ENCODE peak calls at places on chromosomes 16 and 17, in nine cellular contexts. X is lung, V is GM12878, T is kidney, Z is neuronal stem cell, R is neural progenitor cell, J is MM.1S, Y is PC-9, O is mesendoderm. K is an unnamed sample.

GRCh38 chr17:59439261-59439660 is 107.8 kb downstream of the YPEL2 start:
- DNase-seq in X (no peak), V (no peak), T (no peak), Z (no peak), R (no peak), J (no peak), Y (no peak), O (peak; percentile 67), K (no peak)

GRCh38 chr17:42774066-42774750 is 959 bp downstream of the VPS25 start:
- DNase-seq in X (no peak), V (no peak), T (no peak), Z (no peak), R (no peak), J (no peak), Y (no peak), O (peak; percentile 25), K (peak; percentile 73)

GRCh38 chr16:1884155-1884760 is 12.3 kb upstream of the MEIOB start:
- DNase-seq in X (no peak), V (no peak), T (no peak), Z (no peak), R (no peak), J (no peak), Y (no peak), O (peak; percentile 29), K (no peak)

GRCh38 chr17:58352018-58352842 is at the start of gene SUPT4H1:
- DNase-seq in X (peak; percentile 90), V (peak; percentile 73), T (peak; percentile 96), Z (peak; percentile 91), R (peak; percentile 97), J (peak; percentile 97), Y (peak; percentile 92), O (peak; percentile 98), K (peak; percentile 94)

GRCh38 chr16:11901091-11901490 is 14.7 kb downstream of the GSPT1 start:
- DNase-seq in X (no peak), V (no peak), T (no peak), Z (no peak), R (no peak), J (no peak), Y (no peak), O (no peak), K (no peak)

GRCh38 chr16:48165961-48166578 is 10.3 kb upstream of the ABCC12 start:
- DNase-seq in X (no peak), V (no peak), T (no peak), Z (no peak), R (no peak), J (no peak), Y (no peak), O (peak; percentile 46), K (no peak)

GRCh38 chr17:40371261-40371929 is 6.9 kb upstream of the GJD3 start:
- DNase-seq in X (no peak), V (no peak), T (no peak), Z (no peak), R (no peak), J (no peak), Y (no peak), O (peak; percentile 78), K (no peak)

GRCh38 chr16:11684231-11685025 is 16.2 kb downstream of the SNN start:
- DNase-seq in X (no peak), V (no peak), T (no peak), Z (no peak), R (no peak), J (peak; percentile 85), Y (no peak), O (no peak), K (no peak)

GRCh38 chr17:13385481-13385907 is 216.2 kb downstream of the HS3ST3A1 start:
- DNase-seq in X (no peak), V (no peak), T (no peak), Z (no peak), R (no peak), J (no peak), Y (no peak), O (no peak), K (no peak)

GRCh38 chr16:87702325-87702811 is 63.4 kb downstream of the KLHDC4 start:
- DNase-seq in X (no peak), V (peak; percentile 33), T (no peak), Z (no peak), R (peak; percentile 79), J (no peak), Y (no peak), O (peak; percentile 58), K (no peak)

GRCh38 chr17:58364270-58364942 is 12.4 kb upstream of the SUPT4H1 start:
- DNase-seq in X (no peak), V (no peak), T (no peak), Z (no peak), R (peak; percentile 21), J (no peak), Y (no peak), O (peak; percentile 43), K (no peak)

GRCh38 chr17:35536664-35537160 is 766 bp downstream of the SLFN12L start:
- DNase-seq in X (no peak), V (no peak), T (no peak), Z (no peak), R (no peak), J (no peak), Y (no peak), O (no peak), K (no peak)

GRCh38 chr16:2973081-2973480 is 3.9 kb downstream of the PAQR4 start:
- DNase-seq in X (no peak), V (no peak), T (no peak), Z (no peak), R (no peak), J (no peak), Y (no peak), O (no peak), K (no peak)

GRCh38 chr17:57145347-57145746 is 60.3 kb downstream of the AKAP1 start:
- DNase-seq in X (no peak), V (no peak), T (no peak), Z (peak; percentile 48), R (peak; percentile 85), J (no peak), Y (no peak), O (no peak), K (no peak)

GRCh38 chr17:28055546-28056275 is 13.2 kb downstream of the NLK start:
- DNase-seq in X (no peak), V (no peak), T (no peak), Z (no peak), R (no peak), J (no peak), Y (no peak), O (no peak), K (peak; percentile 13)
- H3K27ac ChIP-seq in X (no peak overlapping the region), V (peak overlapping the region; percentile 73), T (no peak overlapping the region), Z (no peak overlapping the region), R (no peak overlapping the region), J (no peak overlapping the region), Y (no peak overlapping the region), O (no peak overlapping the region), K (peak overlapping the region; percentile 3)

GRCh38 chr16:14501331-14502255 is 128.5 kb downstream of the PARN start:
- DNase-seq in X (peak; percentile 84), V (peak; percentile 50), T (peak; percentile 92), Z (no peak), R (peak; percentile 63), J (peak; percentile 74), Y (peak; percentile 94), O (peak; percentile 93), K (peak; percentile 86)

GRCh38 chr16:14502932-14503741 is 126.9 kb downstream of the PARN start:
- DNase-seq in X (no peak), V (peak; percentile 79), T (no peak), Z (no peak), R (no peak), J (peak; percentile 91), Y (peak; percentile 55), O (no peak), K (peak; percentile 54)

GRCh38 chr16:14499110-14499509 is 130.9 kb downstream of the PARN start:
- DNase-seq in X (no peak), V (no peak), T (no peak), Z (no peak), R (no peak), J (no peak), Y (no peak), O (peak; percentile 68), K (no peak)

GRCh38 chr16:14500791-14501190 is 129.3 kb downstream of the PARN start:
- DNase-seq in X (no peak), V (no peak), T (no peak), Z (no peak), R (no peak), J (no peak), Y (no peak), O (no peak), K (no peak)

DNA sequence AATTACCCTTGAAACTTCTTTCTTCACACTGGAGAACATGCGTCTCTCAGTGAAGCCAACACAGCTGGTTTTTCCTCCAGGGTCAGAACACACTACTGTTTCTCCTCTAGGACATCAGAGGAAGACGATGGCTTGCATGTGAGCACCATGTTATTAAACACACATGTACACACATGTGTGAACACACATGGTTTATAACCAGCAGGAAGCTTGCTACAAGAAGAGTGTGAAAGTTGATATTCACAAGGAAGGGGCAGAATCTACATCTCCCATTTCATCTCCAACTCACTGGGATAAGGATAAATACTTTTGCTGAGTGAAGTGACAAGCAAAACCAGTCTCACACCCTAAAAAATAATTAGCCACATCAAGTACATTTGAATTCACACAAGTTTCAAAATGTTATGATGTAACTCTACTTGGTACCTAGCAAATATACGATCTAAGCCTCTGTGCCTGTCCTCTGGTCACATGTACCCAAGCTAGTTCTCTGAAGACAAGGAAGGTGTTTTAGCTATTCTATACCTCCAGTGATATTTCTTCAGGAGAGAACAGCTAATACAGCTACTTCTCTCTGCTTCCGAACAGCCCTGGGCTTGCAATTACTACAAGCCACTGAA is 127.7 kb downstream of the PARN start:
- DNase-seq in X (no peak), V (no peak), T (no peak), Z (no peak), R (no peak), J (no peak), Y (no peak), O (no peak), K (no peak)
- H3K4me1 ChIP-seq in X (peaks cover 11% of the 10 kb centered on the region), V (peaks cover 61% of the 10 kb centered on the region), T (peaks cover 22% of the 10 kb centered on the region), Z (peaks cover 5% of the 10 kb centered on the region), R (peaks cover 22% of the 10 kb centered on the region), J (peaks cover 62% of the 10 kb centered on the region), Y (peaks cover 93% of the 10 kb centered on the region), O (peaks cover 21% of the 10 kb centered on the region), K (peaks cover 39% of the 10 kb centered on the region)

GRCh38 chr17:2647961-2648360 is 54.5 kb downstream of the PAFAH1B1 start:
- DNase-seq in X (no peak), V (no peak), T (no peak), Z (no peak), R (no peak), J (no peak), Y (no peak), O (no peak), K (no peak)
- H3K36me3 ChIP-seq in X (peaks cover 6% of the 10 kb centered on the region), V (peaks cover 14% of the 10 kb centered on the region), T (no peaks in the 10 kb centered on the region), Z (peaks cover 84% of the 10 kb centered on the region), R (peaks cover 13% of the 10 kb centered on the region), J (no peaks in the 10 kb centered on the region), Y (peaks cover 10% of the 10 kb centered on the region), O (no peaks in the 10 kb centered on the region), K (peaks cover 53% of the 10 kb centered on the region)

GRCh38 chr16:79013930-79014329 is 586.6 kb downstream of the MAF start:
- DNase-seq in X (no peak), V (no peak), T (no peak), Z (no peak), R (no peak), J (no peak), Y (no peak), O (no peak), K (no peak)
- H3K27ac ChIP-seq in X (no peak overlapping the region), V (no peak overlapping the region), T (peak overlapping the region; percentile 8), Z (no peak overlapping the region), R (no peak overlapping the region), J (no peak overlapping the region), Y (no peak overlapping the region), O (no peak overlapping the region), K (no peak overlapping the region)

K was measured in SJSA1.